ENCODE peak calls at places on chromosomes 16 and 17, in seven cellular contexts. H, U, S, Y, A, G and E are unnamed samples.

GRCh38 chr16:50088302-50088701 is 22.5 kb downstream of the HEATR3 start:
- DNase-seq in H (no peak), U (no peak), S (no peak), Y (no peak), A (no peak), G (no peak), E (no peak)

GRCh38 chr16:54443839-54444238 is 157.3 kb upstream of the IRX3 start:
- DNase-seq in H (no peak), U (no peak), S (no peak), Y (no peak), A (no peak), G (no peak), E (no peak)

GRCh38 chr17:62950067-62950466 is 16.0 kb upstream of the TANC2 start:
- DNase-seq in H (no peak), U (peak; percentile 45), S (no peak), Y (peak; percentile 60), A (peak; percentile 83), G (no peak), E (peak; percentile 81)

GRCh38 chr16:85019659-85020245 is 7.8 kb upstream of the KIAA0513 start:
- DNase-seq in H (no peak), U (no peak), S (no peak), Y (no peak), A (no peak), G (no peak), E (no peak)

GRCh38 chr17:63699638-63700527 is at the start of gene LIMD2:
- DNase-seq in H (peak; percentile 97), U (no peak), S (no peak), Y (peak; percentile 26), A (no peak), G (peak; percentile 83), E (peak; percentile 56)

GRCh38 chr17:27544350-27545131 is 86.4 kb upstream of the LGALS9 start:
- DNase-seq in H (no peak), U (peak; percentile 63), S (no peak), Y (no peak), A (peak; percentile 34), G (no peak), E (no peak)

GRCh38 chr16:11297492-11298142 is 16.5 kb upstream of the PRM1 start:
- DNase-seq in H (peak; percentile 85), U (peak; percentile 70), S (peak; percentile 66), Y (no peak), A (no peak), G (peak; percentile 37), E (peak; percentile 63)

GRCh38 chr16:66300501-66300900 is 66.0 kb upstream of the CDH5 start:
- DNase-seq in H (no peak), U (no peak), S (no peak), Y (no peak), A (no peak), G (no peak), E (no peak)

GRCh38 chr17:28472871-28473497 is 460 bp upstream of the SLC13A2 start:
- DNase-seq in H (no peak), U (no peak), S (no peak), Y (no peak), A (no peak), G (no peak), E (no peak)

GRCh38 chr17:30225112-30225511 is 10.4 kb downstream of the SLC6A4 start:
- DNase-seq in H (peak; percentile 9), U (no peak), S (no peak), Y (no peak), A (no peak), G (no peak), E (no peak)

GRCh38 chr17:44024271-44024663 is 9.5 kb upstream of the TMEM101 start:
- DNase-seq in H (no peak), U (no peak), S (no peak), Y (no peak), A (no peak), G (no peak), E (no peak)

GRCh38 chr17:79833110-79833450 is 6.2 kb downstream of the CBX4 start:
- DNase-seq in H (no peak), U (no peak), S (no peak), Y (no peak), A (no peak), G (no peak), E (no peak)

GRCh38 chr17:64608571-64608981 is 53.5 kb downstream of the SMURF2 start:
- DNase-seq in H (no peak), U (peak; percentile 58), S (no peak), Y (no peak), A (no peak), G (no peak), E (peak; percentile 66)

GRCh38 chr17:4101127-4101798 is 41.6 kb downstream of the ZZEF1 start:
- DNase-seq in H (no peak), U (peak; percentile 40), S (no peak), Y (peak; percentile 31), A (no peak), G (no peak), E (no peak)

GRCh38 chr16:27515874-27516353 is 33.8 kb downstream of the GTF3C1 start:
- DNase-seq in H (peak; percentile 90), U (no peak), S (no peak), Y (peak; percentile 48), A (no peak), G (no peak), E (peak; percentile 19)

GRCh38 chr16:85354623-85355514 is 242.6 kb upstream of the CIBAR2 start:
- DNase-seq in H (no peak), U (peak; percentile 87), S (no peak), Y (no peak), A (peak; percentile 95), G (no peak), E (peak; percentile 75)

GRCh38 chr16:82322177-82322576 is 152.2 kb upstream of the MPHOSPH6 start:
- DNase-seq in H (no peak), U (no peak), S (no peak), Y (no peak), A (no peak), G (no peak), E (no peak)

GRCh38 chr16:15653227-15653626 is 3.2 kb downstream of the NDE1 start:
- DNase-seq in H (no peak), U (peak; percentile 97), S (no peak), Y (no peak), A (peak; percentile 80), G (no peak), E (peak; percentile 95)